ENCODE peak calls at places on chromosome 1, in eight cellular contexts. A is HepG2, W is neural progenitor cell, G is PC-9, T is endothelial cell of umbilical vein, B is HCT116, E is K562, D is mesenchymal stem cell. R is an unnamed sample.

GRCh38 chr1:219128957-219129356 is 44.7 kb upstream of the LYPLAL1 start:
- DNase-seq in A (no peak), W (no peak), G (no peak), T (no peak), B (no peak), E (no peak), D (no peak), R (peak; percentile 54)

GRCh38 chr1:176696109-176696508 is 233.1 kb downstream of the PAPPA2 start:
- DNase-seq in A (no peak), W (peak; percentile 33), G (no peak), T (no peak), B (no peak), E (peak; percentile 55), D (peak; percentile 47), R (peak; percentile 47)

GRCh38 chr1:214103778-214104177 is 116.0 kb downstream of the PROX1 start:
- DNase-seq in A (no peak), W (no peak), G (no peak), T (no peak), B (no peak), E (no peak), D (no peak), R (no peak)

GRCh38 chr1:99490031-99490430 is 155.9 kb upstream of the PALMD start:
- DNase-seq in A (no peak), W (no peak), G (no peak), T (no peak), B (no peak), E (no peak), D (no peak), R (no peak)

GRCh38 chr1:28507247-28507645 is 1.4 kb downstream of the RCC1 start:
- DNase-seq in A (no peak), W (peak; percentile 35), G (no peak), T (no peak), B (no peak), E (peak; percentile 62), D (peak; percentile 37), R (peak; percentile 31)

GRCh38 chr1:12472798-12473551 is 145.0 kb downstream of the DHRS3 start:
- DNase-seq in A (no peak), W (no peak), G (no peak), T (no peak), B (no peak), E (peak; percentile 81), D (no peak), R (no peak)

GRCh38 chr1:15751739-15752138 is 6.9 kb upstream of the FBLIM1 start:
- DNase-seq in A (no peak), W (no peak), G (no peak), T (no peak), B (no peak), E (no peak), D (no peak), R (no peak)

GRCh38 chr1:24316659-24317058 is 2.5 kb upstream of the GRHL3 start:
- DNase-seq in A (no peak), W (no peak), G (no peak), T (no peak), B (no peak), E (no peak), D (no peak), R (no peak)

GRCh38 chr1:67791686-67792475 is 41.4 kb downstream of the GNG12 start:
- DNase-seq in A (no peak), W (no peak), G (peak; percentile 89), T (peak; percentile 87), B (no peak), E (no peak), D (peak; percentile 87), R (peak; percentile 98)

GRCh38 chr1:230286166-230286889 is 139.8 kb downstream of the PGBD5 start:
- DNase-seq in A (no peak), W (no peak), G (no peak), T (no peak), B (no peak), E (no peak), D (no peak), R (no peak)

GRCh38 chr1:230287674-230288315 is 138.3 kb downstream of the PGBD5 start:
- DNase-seq in A (no peak), W (no peak), G (no peak), T (no peak), B (no peak), E (no peak), D (no peak), R (no peak)

GRCh38 chr1:230288641-230289349 is 137.3 kb downstream of the PGBD5 start:
- DNase-seq in A (peak; percentile 11), W (no peak), G (no peak), T (no peak), B (no peak), E (peak; percentile 11), D (peak; percentile 4), R (peak; percentile 47)

GRCh38 chr1:230285351-230285750 is 140.8 kb downstream of the PGBD5 start:
- DNase-seq in A (no peak), W (no peak), G (no peak), T (no peak), B (no peak), E (no peak), D (no peak), R (no peak)

DNA sequence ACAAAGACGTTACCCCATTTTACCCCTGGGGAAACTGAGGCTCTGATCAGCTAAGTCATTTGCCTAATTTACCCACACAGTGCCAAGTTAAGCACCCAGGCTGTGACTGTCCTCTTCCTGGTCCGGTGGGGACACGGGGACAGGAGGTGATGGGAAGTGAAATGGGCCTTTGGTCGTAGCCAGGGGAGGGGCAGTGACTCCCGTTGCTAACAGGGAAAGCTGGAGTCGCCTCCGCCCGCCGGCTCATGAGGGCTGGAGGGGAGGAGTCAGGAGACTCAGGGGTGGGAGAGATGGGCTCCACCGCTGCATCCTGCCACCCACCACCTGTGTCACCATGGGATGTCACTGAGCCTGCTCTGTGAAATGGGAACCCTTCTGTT is 139.3 kb downstream of the PGBD5 start:
- DNase-seq in A (no peak), W (no peak), G (no peak), T (no peak), B (no peak), E (no peak), D (no peak), R (no peak)
- H3K27ac ChIP-seq in A (no peak overlapping the region), W (no peak overlapping the region), G (no peak overlapping the region), T (no peak overlapping the region), B (no peak overlapping the region), E (no peak overlapping the region), D (no peak overlapping the region), R (no peak overlapping the region)

GRCh38 chr1:78080767-78081166 is 35.0 kb downstream of the GIPC2 start:
- DNase-seq in A (no peak), W (no peak), G (no peak), T (peak; percentile 21), B (no peak), E (no peak), D (no peak), R (no peak)
- H3K4me2 ChIP-seq in A (no peak overlapping the region), W (no peak overlapping the region), G (no peak overlapping the region), T (peak overlapping the region; percentile 54), B (no peak overlapping the region), E (no peak overlapping the region), D (no peak overlapping the region), R (peak overlapping the region; percentile 73)

GRCh38 chr1:53956308-53957168 is 10.4 kb downstream of the LRRC42 start:
- DNase-seq in A (no peak), W (no peak), G (peak; percentile 44), T (no peak), B (no peak), E (no peak), D (peak; percentile 33), R (no peak)
- H2AFZ ChIP-seq in A (no peak overlapping the region), W (no peak overlapping the region), G (peak overlapping the region; percentile 56), T (no peak overlapping the region), B (no peak overlapping the region), E (no peak overlapping the region), D (no peak overlapping the region), R (no peak overlapping the region)

GRCh38 chr1:160428053-160428452 is 27.7 kb downstream of the VANGL2 start:
- DNase-seq in A (no peak), W (no peak), G (no peak), T (no peak), B (no peak), E (no peak), D (no peak), R (no peak)

GRCh38 chr1:160423966-160424365 is 23.6 kb downstream of the VANGL2 start:
- DNase-seq in A (no peak), W (no peak), G (no peak), T (no peak), B (no peak), E (no peak), D (no peak), R (no peak)

GRCh38 chr1:160427625-160428024 is 27.3 kb downstream of the VANGL2 start:
- DNase-seq in A (no peak), W (no peak), G (no peak), T (no peak), B (no peak), E (no peak), D (no peak), R (no peak)

GRCh38 chr1:160428655-160429054 is 28.3 kb downstream of the VANGL2 start:
- DNase-seq in A (no peak), W (peak; percentile 49), G (no peak), T (peak; percentile 30), B (peak; percentile 16), E (peak; percentile 74), D (peak; percentile 59), R (peak; percentile 55)

DNA sequence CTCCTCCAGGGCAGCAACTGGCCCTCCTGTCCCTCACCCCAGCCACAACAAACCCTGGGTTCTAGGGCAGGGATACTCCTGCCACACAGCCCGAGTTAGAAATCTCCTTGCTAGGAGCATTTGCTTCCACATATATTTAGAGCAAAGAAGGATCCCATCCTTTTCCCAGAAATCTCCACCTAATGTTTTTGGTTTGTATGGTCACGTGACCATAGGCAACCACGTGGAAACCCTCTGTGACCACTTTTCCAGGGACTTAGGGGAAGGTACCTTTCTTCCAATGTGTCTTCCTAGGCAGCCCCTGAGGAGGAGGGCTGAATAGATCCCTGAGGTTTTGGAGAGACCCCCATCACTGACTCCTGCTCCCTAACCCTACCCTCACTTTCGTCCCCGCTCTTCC is 25.5 kb downstream of the VANGL2 start:
- DNase-seq in A (no peak), W (no peak), G (no peak), T (no peak), B (no peak), E (no peak), D (no peak), R (no peak)
- H3K27ac ChIP-seq in A (no peak overlapping the region), W (no peak overlapping the region), G (no peak overlapping the region), T (no peak overlapping the region), B (no peak overlapping the region), E (no peak overlapping the region), D (no peak overlapping the region), R (no peak overlapping the region)

R was measured in fibroblast of lung.